ENCODE peak calls at places on chromosomes 13 and 19, in nine cellular contexts. O, N, F, G, Z, E, V, D and W are unnamed samples.
A peak's percentile ranks its signal among the peaks of the same experiment; 100 is the strongest.

GRCh38 chr13:75345191-75345590 is 136.8 kb downstream of the TBC1D4 start:
- DNase-seq in O (no peak), N (no peak), F (no peak), G (no peak), Z (no peak), E (peak; percentile 18), V (peak; percentile 47), D (no peak), W (no peak)

GRCh38 chr19:1864480-1865171 is 1.2 kb upstream of the KLF16 start:
- DNase-seq in O (peak; percentile 88), N (no peak), F (no peak), G (peak; percentile 91), Z (peak; percentile 76), E (peak; percentile 67), V (peak; percentile 53), D (peak; percentile 82), W (no peak)

GRCh38 chr13:64529874-64530485 is 2700.2 kb downstream of the PCDH9 start:
- DNase-seq in O (no peak), N (no peak), F (no peak), G (peak; percentile 20), Z (no peak), E (peak; percentile 33), V (peak; percentile 17), D (no peak), W (no peak)

GRCh38 chr19:55460670-55461258 is 678 bp downstream of the ISOC2 start:
- DNase-seq in O (peak; percentile 87), N (peak; percentile 48), F (peak; percentile 53), G (peak; percentile 93), Z (peak; percentile 91), E (peak; percentile 96), V (peak; percentile 86), D (peak; percentile 88), W (no peak)

GRCh38 chr13:23828866-23829265 is 60.3 kb downstream of the MIPEP start:
- DNase-seq in O (no peak), N (no peak), F (peak; percentile 4), G (no peak), Z (no peak), E (peak; percentile 48), V (peak; percentile 35), D (no peak), W (no peak)

GRCh38 chr19:5447700-5448311 is 7.4 kb upstream of the ZNRF4 start:
- DNase-seq in O (no peak), N (no peak), F (no peak), G (no peak), Z (no peak), E (peak; percentile 25), V (no peak), D (no peak), W (no peak)

GRCh38 chr13:30108913-30109237 is 198.5 kb downstream of the KATNAL1 start:
- DNase-seq in O (no peak), N (no peak), F (peak; percentile 94), G (no peak), Z (no peak), E (no peak), V (no peak), D (no peak), W (no peak)

GRCh38 chr19:41302624-41303351 is 7.2 kb upstream of the CCDC97 start:
- DNase-seq in O (no peak), N (no peak), F (no peak), G (no peak), Z (no peak), E (no peak), V (no peak), D (no peak), W (no peak)

GRCh38 chr13:36072536-36072935 is 58.6 kb downstream of the DCLK1 start:
- DNase-seq in O (no peak), N (no peak), F (no peak), G (no peak), Z (no peak), E (no peak), V (no peak), D (no peak), W (no peak)

GRCh38 chr13:36067619-36068456 is 63.3 kb downstream of the DCLK1 start:
- DNase-seq in O (no peak), N (no peak), F (no peak), G (no peak), Z (no peak), E (no peak), V (no peak), D (no peak), W (peak; percentile 15)

GRCh38 chr13:36074659-36075058 is 56.5 kb downstream of the DCLK1 start:
- DNase-seq in O (no peak), N (no peak), F (no peak), G (no peak), Z (no peak), E (peak; percentile 30), V (no peak), D (no peak), W (no peak)

GRCh38 chr13:36072127-36072526 is 59.1 kb downstream of the DCLK1 start:
- DNase-seq in O (no peak), N (no peak), F (no peak), G (no peak), Z (no peak), E (no peak), V (no peak), D (no peak), W (no peak)

DNA sequence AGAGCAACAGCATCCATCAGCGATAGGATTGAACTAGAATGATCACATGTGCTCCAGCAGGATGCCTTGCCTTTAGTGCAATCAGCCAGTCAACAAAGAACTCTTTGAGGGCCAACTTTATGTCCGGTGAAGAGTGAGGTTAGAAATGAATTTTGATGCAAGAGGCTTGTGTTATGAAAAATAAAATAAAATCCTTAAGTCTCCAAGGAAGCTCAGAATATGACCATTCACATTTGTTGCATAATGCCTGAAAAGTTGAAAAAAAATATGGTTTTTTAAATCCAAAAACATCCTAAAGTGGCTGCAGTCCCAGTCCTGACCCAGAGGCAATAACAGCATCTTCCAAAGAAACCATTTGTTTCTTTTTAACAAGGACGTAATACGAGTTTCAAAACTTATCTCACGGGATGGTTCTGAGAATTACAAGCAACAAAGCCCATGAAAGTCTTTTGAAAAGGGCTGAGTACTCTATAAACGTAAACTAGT is 61.3 kb downstream of the DCLK1 start:
- DNase-seq in O (no peak), N (no peak), F (no peak), G (no peak), Z (peak; percentile 70), E (peak; percentile 41), V (no peak), D (no peak), W (no peak)
- H3K4me3 ChIP-seq in O (no peak overlapping the region), N (no peak overlapping the region), F (no peak overlapping the region), G (no peak overlapping the region), Z (no peak overlapping the region), E (no peak overlapping the region), V (no peak overlapping the region), D (peak overlapping the region; percentile 15), W (no peak overlapping the region)

GRCh38 chr13:110799246-110800236 is 86.0 kb downstream of the ING1 start:
- DNase-seq in O (no peak), N (peak; percentile 86), F (peak; percentile 28), G (no peak), Z (peak; percentile 70), E (peak; percentile 96), V (peak; percentile 73), D (peak; percentile 71), W (no peak)
- H3K4me3 ChIP-seq in O (no peak overlapping the region), N (peak overlapping the region; percentile 50), F (no peak overlapping the region), G (no peak overlapping the region), Z (peak overlapping the region; percentile 20), E (no peak overlapping the region), V (peak overlapping the region; percentile 53), D (peak overlapping the region; percentile 30), W (no peak overlapping the region)

DNA sequence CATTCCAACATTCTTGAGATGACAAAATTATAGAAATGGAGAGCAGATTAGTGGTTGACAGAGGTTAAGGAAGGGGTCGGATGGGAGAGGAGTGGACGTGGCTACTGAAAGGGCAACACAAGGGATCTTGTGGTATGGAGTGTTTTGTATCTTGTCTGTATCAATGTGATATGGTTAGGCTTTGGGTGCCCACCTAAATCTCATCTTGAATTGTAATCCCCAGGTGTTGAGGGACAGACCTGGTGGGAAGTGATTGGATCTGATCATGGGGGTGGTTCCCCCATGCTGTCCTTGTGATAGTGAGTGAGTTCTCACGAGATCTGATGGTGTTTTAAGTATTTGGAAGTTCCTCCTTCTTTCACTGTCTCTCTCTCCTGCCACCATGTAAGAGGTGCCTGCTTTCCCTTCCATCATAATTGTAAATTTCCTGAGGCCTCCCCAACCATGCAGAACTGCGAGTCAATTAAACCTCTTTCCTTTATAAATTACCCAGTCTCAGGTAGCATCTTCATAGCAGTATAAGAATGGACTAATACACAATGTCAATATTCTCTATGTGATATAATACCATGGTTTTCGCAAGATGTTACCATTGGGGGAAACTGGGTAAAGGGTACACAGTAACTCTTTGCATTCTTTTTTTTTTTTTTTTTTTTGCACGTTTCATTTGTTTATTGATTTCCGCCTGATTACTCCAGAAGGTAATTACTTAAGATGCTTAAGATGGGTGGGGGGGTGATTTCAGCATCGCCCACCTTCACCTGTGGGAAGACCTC is 4.9 kb upstream of the IFNL4 start:
- DNase-seq in O (no peak), N (no peak), F (no peak), G (no peak), Z (no peak), E (no peak), V (no peak), D (no peak), W (no peak)
- H3K4me3 ChIP-seq in O (no peak overlapping the region), N (no peak overlapping the region), F (no peak overlapping the region), G (no peak overlapping the region), Z (no peak overlapping the region), E (no peak overlapping the region), V (no peak overlapping the region), D (no peak overlapping the region), W (no peak overlapping the region)

DNA sequence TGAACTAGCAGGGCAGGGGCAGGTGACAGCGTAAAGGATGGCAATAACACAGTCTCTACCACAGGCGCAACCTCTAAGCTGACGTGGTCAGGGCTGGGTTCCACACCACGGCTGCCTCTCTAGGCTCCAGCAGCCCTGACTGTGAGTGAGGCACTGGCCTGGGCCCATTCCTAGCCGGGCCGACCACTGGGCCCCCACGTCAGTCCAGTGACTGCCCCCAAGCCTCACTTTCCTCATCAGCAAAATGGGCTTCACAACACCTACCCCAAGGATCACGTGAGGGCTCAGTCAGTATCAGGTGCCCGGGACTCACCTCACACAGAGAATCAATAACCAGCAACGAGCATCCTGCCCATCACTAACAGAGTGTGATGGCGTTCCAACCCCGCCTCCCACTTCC is 5.2 kb downstream of the ZFR2 start:
- DNase-seq in O (no peak), N (no peak), F (no peak), G (no peak), Z (no peak), E (no peak), V (no peak), D (no peak), W (no peak)
- H3K4me3 ChIP-seq in O (no peak overlapping the region), N (no peak overlapping the region), F (no peak overlapping the region), G (no peak overlapping the region), Z (no peak overlapping the region), E (no peak overlapping the region), V (no peak overlapping the region), D (no peak overlapping the region), W (no peak overlapping the region)